ENCODE peak calls at places on chromosome 14, in five cellular contexts. W is NCI-H1092; C is GM10248; V is globus pallidus; D is stimulated activated CD8-positive, alpha-beta memory T cell treated with anti-CD3 and anti-CD28 coated beads, Interleukin-15, amount 100 ng/mL, for 24 hours. J is an unnamed sample.

GRCh38 chr14:65462411-65462810 is 49.9 kb downstream of the FUT8 start:
- DNase-seq in W (no peak), C (peak), V (no peak), D (no peak), J (peak)

GRCh38 chr14:37697489-37698121 is 102.2 kb downstream of the TTC6 start:
- DNase-seq in W (no peak), C (no peak), V (no peak), D (no peak), J (no peak)

GRCh38 chr14:74401504-74402241 is 24.3 kb downstream of the SYNDIG1L start:
- DNase-seq in W (no peak), C (peak), V (peak), D (peak), J (no peak)

GRCh38 chr14:69997849-69998248 is 118.6 kb downstream of the SMOC1 start:
- DNase-seq in W (no peak), C (no peak), V (no peak), D (no peak), J (no peak)

GRCh38 chr14:54440454-54440853 is 720 bp downstream of the CNIH1 start:
- DNase-seq in W (no peak), C (no peak), V (peak), D (no peak), J (no peak)

GRCh38 chr14:103495854-103496253 is 26.8 kb downstream of the CKB start:
- DNase-seq in W (no peak), C (no peak), V (no peak), D (no peak), J (no peak)

GRCh38 chr14:97196336-97196735 is 399.2 kb downstream of the VRK1 start:
- DNase-seq in W (no peak), C (no peak), V (no peak), D (no peak), J (no peak)

GRCh38 chr14:20560961-20561360 is at the start of gene RNASE9:
- DNase-seq in W (no peak), C (no peak), V (no peak), D (no peak), J (no peak)

GRCh38 chr14:100070310-100070709 is 5.1 kb downstream of the EVL start:
- DNase-seq in W (no peak), C (no peak), V (no peak), D (no peak), J (no peak)

GRCh38 chr14:61630399-61630798 is 64.9 kb upstream of the HIF1A start:
- DNase-seq in W (no peak), C (no peak), V (no peak), D (no peak), J (no peak)

J was measured in GM04504.